ENCODE peak calls at places on chromosomes 4 and X, in four cellular contexts. One of them, this sample, is unnamed.

GRCh38 chr4:153294631-153295030 is 49.9 kb upstream of the MND1 start:
- DNase-seq in Karpas-422: no peak
- DNase-seq in colonic mucosa: no peak
- DNase-seq in mesenchymal stem cell: no peak
- DNase-seq in this sample: no peak

GRCh38 chr4:139875456-139875855 is 209.8 kb downstream of the MGST2 start:
- DNase-seq in Karpas-422: no peak
- DNase-seq in colonic mucosa: no peak
- DNase-seq in mesenchymal stem cell: no peak
- DNase-seq in this sample: no peak

GRCh38 chrX:38552721-38553120 is 8.6 kb upstream of the TSPAN7 start:
- DNase-seq in colonic mucosa: no peak
- DNase-seq in Karpas-422: no peak
- DNase-seq in mesenchymal stem cell: no peak
- DNase-seq in this sample: no peak

GRCh38 chrX:40172169-40172979 is 74.6 kb upstream of the BCOR start:
- DNase-seq in Karpas-422: no peak
- DNase-seq in mesenchymal stem cell: peak; percentile 90
- DNase-seq in colonic mucosa: peak; percentile 69
- DNase-seq in this sample: peak; percentile 90

GRCh38 chrX:147912093-147912801 is 528 bp downstream of the FMR1 start:
- DNase-seq in mesenchymal stem cell: peak; percentile 60
- DNase-seq in colonic mucosa: peak; percentile 35
- DNase-seq in Karpas-422: peak; percentile 80
- DNase-seq in this sample: peak; percentile 84

GRCh38 chr4:88008133-88008621 is 742 bp downstream of the PKD2 start:
- DNase-seq in mesenchymal stem cell: peak; percentile 62
- DNase-seq in Karpas-422: peak; percentile 75
- DNase-seq in colonic mucosa: peak; percentile 61
- DNase-seq in this sample: peak; percentile 82

GRCh38 chrX:55486736-55487135 is 2.9 kb downstream of the USP51 start:
- DNase-seq in Karpas-422: no peak
- DNase-seq in mesenchymal stem cell: no peak
- DNase-seq in colonic mucosa: no peak
- DNase-seq in this sample: no peak

GRCh38 chr4:2284934-2285664 is 23.2 kb upstream of the MXD4 start:
- DNase-seq in Karpas-422: no peak
- DNase-seq in mesenchymal stem cell: peak; percentile 61
- DNase-seq in colonic mucosa: no peak
- DNase-seq in this sample: peak; percentile 37

GRCh38 chr4:123444298-123444731 is 47.7 kb downstream of the SPRY1 start:
- DNase-seq in mesenchymal stem cell: peak; percentile 78
- DNase-seq in Karpas-422: no peak
- DNase-seq in colonic mucosa: peak; percentile 63
- DNase-seq in this sample: peak; percentile 72

GRCh38 chrX:32153586-32153985 is 1057.8 kb downstream of the DMD start:
- DNase-seq in colonic mucosa: no peak
- DNase-seq in Karpas-422: no peak
- DNase-seq in mesenchymal stem cell: no peak
- DNase-seq in this sample: no peak
- H3K4me3 ChIP-seq in colonic mucosa: no peak overlapping the region
- H3K4me3 ChIP-seq in Karpas-422: no peak overlapping the region
- H3K4me3 ChIP-seq in mesenchymal stem cell: no peak overlapping the region
- H3K4me3 ChIP-seq in this sample: no peak overlapping the region

GRCh38 chr4:111398906-111399330 is 746.3 kb upstream of the FAM241A start:
- DNase-seq in mesenchymal stem cell: no peak
- DNase-seq in colonic mucosa: no peak
- DNase-seq in Karpas-422: no peak
- DNase-seq in this sample: no peak
- H3K9ac ChIP-seq in mesenchymal stem cell: no peak overlapping the region
- H3K9ac ChIP-seq in colonic mucosa: no peak overlapping the region
- H3K9ac ChIP-seq in Karpas-422: no peak overlapping the region
- H3K9ac ChIP-seq in this sample: no peak overlapping the region

GRCh38 chr4:24895461-24895860 is 17.4 kb downstream of the CCDC149 start:
- DNase-seq in colonic mucosa: no peak
- DNase-seq in mesenchymal stem cell: no peak
- DNase-seq in Karpas-422: no peak
- DNase-seq in this sample: no peak
- H3K27ac ChIP-seq in colonic mucosa: no peak overlapping the region
- H3K27ac ChIP-seq in mesenchymal stem cell: no peak overlapping the region
- H3K27ac ChIP-seq in Karpas-422: no peak overlapping the region
- H3K27ac ChIP-seq in this sample: no peak overlapping the region

DNA sequence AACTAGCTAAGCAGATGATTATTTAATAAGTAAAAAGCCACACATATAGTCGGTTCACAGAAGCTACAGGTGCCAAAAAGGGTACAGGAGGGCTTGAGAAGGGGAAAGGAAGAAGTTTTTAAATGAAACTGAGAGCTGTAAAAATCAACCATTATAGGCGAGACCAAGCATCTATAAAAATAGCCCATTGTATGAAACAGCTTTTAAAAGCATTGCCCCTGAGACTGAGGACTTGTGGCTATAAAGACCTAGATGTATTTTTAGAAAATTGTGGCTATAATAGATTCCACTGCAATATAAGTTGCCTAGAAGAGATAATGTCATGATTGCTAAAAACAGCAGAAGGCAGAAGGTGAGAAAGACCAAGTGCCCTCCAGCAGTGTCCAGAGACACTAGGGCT is 15.0 kb upstream of the TTC29 start:
- DNase-seq in Karpas-422: no peak
- DNase-seq in mesenchymal stem cell: no peak
- DNase-seq in colonic mucosa: no peak
- DNase-seq in this sample: no peak
- H3K4me3 ChIP-seq in Karpas-422: no peak overlapping the region
- H3K4me3 ChIP-seq in mesenchymal stem cell: no peak overlapping the region
- H3K4me3 ChIP-seq in colonic mucosa: no peak overlapping the region
- H3K4me3 ChIP-seq in this sample: no peak overlapping the region

DNA sequence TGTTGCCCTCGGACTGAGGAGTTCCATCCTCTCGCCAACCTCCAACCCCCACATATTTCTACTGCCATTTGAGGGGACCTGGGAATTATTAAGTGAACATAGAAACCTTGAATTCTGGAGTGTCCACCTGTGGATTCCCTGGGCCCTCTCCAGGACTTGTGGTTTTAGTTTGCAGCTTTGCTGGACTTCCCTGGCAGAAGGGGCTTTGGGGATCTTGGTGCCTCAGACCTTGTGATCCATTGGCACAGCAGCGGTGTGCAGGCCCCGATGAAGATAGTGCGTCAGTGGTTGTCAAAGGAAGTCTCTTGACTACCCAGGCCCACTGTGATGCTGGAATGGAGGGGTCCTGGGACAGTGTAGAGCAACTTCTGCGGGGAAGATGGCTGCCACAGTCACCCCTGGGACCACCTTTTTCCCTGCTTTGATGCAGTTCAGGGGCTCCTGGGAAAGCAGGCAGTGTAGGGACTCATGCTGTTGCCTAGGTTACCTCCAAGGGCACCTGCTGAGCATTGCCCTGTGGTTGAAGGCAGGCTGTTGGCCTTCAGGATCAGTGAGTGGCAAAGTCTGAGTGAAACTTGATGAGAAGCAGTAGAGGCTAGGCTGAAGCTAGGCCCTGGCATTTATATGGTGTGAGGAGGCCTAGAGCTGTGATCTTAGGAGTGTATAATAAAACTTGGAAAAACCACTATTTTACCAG is 2.1 kb downstream of the SLC16A2 start:
- DNase-seq in colonic mucosa: no peak
- DNase-seq in Karpas-422: no peak
- DNase-seq in mesenchymal stem cell: no peak
- DNase-seq in this sample: no peak
- H3K9ac ChIP-seq in colonic mucosa: no peak overlapping the region
- H3K9ac ChIP-seq in Karpas-422: no peak overlapping the region
- H3K9ac ChIP-seq in mesenchymal stem cell: peak overlapping the region; percentile 82
- H3K9ac ChIP-seq in this sample: peak overlapping the region; percentile 46

GRCh38 chrX:130393451-130394074 is 8.1 kb upstream of the GPR119 start:
- DNase-seq in Karpas-422: peak; percentile 46
- DNase-seq in mesenchymal stem cell: peak; percentile 62
- DNase-seq in colonic mucosa: peak; percentile 25
- DNase-seq in this sample: no peak
- H3K27ac ChIP-seq in Karpas-422: no peak overlapping the region
- H3K27ac ChIP-seq in mesenchymal stem cell: no peak overlapping the region
- H3K27ac ChIP-seq in colonic mucosa: no peak overlapping the region
- H3K27ac ChIP-seq in this sample: no peak overlapping the region

GRCh38 chr4:5893013-5893580 is at the start of gene CRMP1:
- DNase-seq in colonic mucosa: no peak
- DNase-seq in mesenchymal stem cell: no peak
- DNase-seq in Karpas-422: no peak
- DNase-seq in this sample: no peak

GRCh38 chr4:5893591-5893990 is 705 bp upstream of the CRMP1 start:
- DNase-seq in mesenchymal stem cell: no peak
- DNase-seq in colonic mucosa: no peak
- DNase-seq in Karpas-422: peak; percentile 35
- DNase-seq in this sample: no peak

GRCh38 chr4:5892321-5893012 is 419 bp downstream of the CRMP1 start:
- DNase-seq in Karpas-422: no peak
- DNase-seq in colonic mucosa: no peak
- DNase-seq in mesenchymal stem cell: no peak
- DNase-seq in this sample: no peak

GRCh38 chr4:5895287-5895686 is 2.4 kb upstream of the CRMP1 start:
- DNase-seq in Karpas-422: no peak
- DNase-seq in colonic mucosa: no peak
- DNase-seq in mesenchymal stem cell: no peak
- DNase-seq in this sample: no peak

GRCh38 chr4:5894266-5894665 is 1.4 kb upstream of the CRMP1 start:
- DNase-seq in mesenchymal stem cell: no peak
- DNase-seq in Karpas-422: peak; percentile 56
- DNase-seq in colonic mucosa: no peak
- DNase-seq in this sample: no peak
- H3K4me3 ChIP-seq in mesenchymal stem cell: no peak overlapping the region
- H3K4me3 ChIP-seq in Karpas-422: no peak overlapping the region
- H3K4me3 ChIP-seq in colonic mucosa: no peak overlapping the region
- H3K4me3 ChIP-seq in this sample: no peak overlapping the region

This sample was measured in kidney.